ENCODE peak calls at places on chromosome 4, in ten cellular contexts. Q is thoracic aorta; O is NCI-H774; G is psoas muscle; W is HFF-Myc; P is heart left ventricle; D is NCI-H82; C is ACHN; A is activated CD4-positive, alpha-beta T cell treated with anti-CD3 and anti-CD28 coated beads for 48 hours; R is hippocampal formation. E is an unnamed sample.

GRCh38 chr4:38930199-38930598 is 62.6 kb downstream of the FAM114A1 start:
- DNase-seq in Q (no peak), O (no peak), G (no peak), W (no peak), P (no peak), D (peak), C (no peak), A (no peak), R (no peak), E (no peak)

GRCh38 chr4:7680731-7681130 is 246.0 kb upstream of the PSAPL1 start:
- DNase-seq in Q (no peak), O (no peak), G (no peak), W (no peak), P (no peak), D (no peak), C (no peak), A (no peak), R (no peak), E (no peak)

GRCh38 chr4:173272987-173273386 is 61.2 kb downstream of the HMGB2 start:
- DNase-seq in Q (no peak), O (no peak), G (no peak), W (no peak), P (no peak), D (no peak), C (no peak), A (no peak), R (no peak), E (no peak)

GRCh38 chr4:100372432-100372831 is 145.4 kb downstream of the EMCN start:
- DNase-seq in Q (no peak), O (no peak), G (no peak), W (no peak), P (no peak), D (peak), C (peak), A (no peak), R (no peak), E (no peak)

GRCh38 chr4:78250500-78250899 is 193.4 kb downstream of the FRAS1 start:
- DNase-seq in Q (no peak), O (no peak), G (no peak), W (no peak), P (no peak), D (no peak), C (no peak), A (no peak), R (no peak), E (no peak)

GRCh38 chr4:1177274-1178141 is 5.1 kb upstream of the SPON2 start:
- DNase-seq in Q (no peak), O (no peak), G (peak), W (no peak), P (no peak), D (peak), C (no peak), A (no peak), R (no peak), E (no peak)

GRCh38 chr4:6854098-6854744 is 55.4 kb upstream of the TBC1D14 start:
- DNase-seq in Q (no peak), O (no peak), G (no peak), W (no peak), P (no peak), D (no peak), C (no peak), A (no peak), R (no peak), E (no peak)

GRCh38 chr4:8688908-8689445 is 96.4 kb downstream of the CPZ start:
- DNase-seq in Q (no peak), O (no peak), G (no peak), W (no peak), P (no peak), D (no peak), C (no peak), A (no peak), R (no peak), E (no peak)

GRCh38 chr4:40053161-40053560 is 3.5 kb upstream of the N4BP2 start:
- DNase-seq in Q (no peak), O (no peak), G (no peak), W (no peak), P (no peak), D (no peak), C (no peak), A (no peak), R (no peak), E (no peak)

GRCh38 chr4:77040265-77040664 is 35.5 kb downstream of the CCNI start:
- DNase-seq in Q (no peak), O (no peak), G (no peak), W (no peak), P (no peak), D (no peak), C (no peak), A (no peak), R (no peak), E (no peak)

GRCh38 chr4:79851625-79852304 is 221.3 kb downstream of the ANTXR2 start:
- DNase-seq in Q (no peak), O (no peak), G (no peak), W (no peak), P (no peak), D (no peak), C (no peak), A (no peak), R (no peak), E (no peak)

GRCh38 chr4:76589402-76589801 is 154.4 kb downstream of the SHROOM3 start:
- DNase-seq in Q (no peak), O (no peak), G (no peak), W (no peak), P (no peak), D (no peak), C (peak), A (no peak), R (no peak), E (no peak)